ENCODE peak calls at places on chromosomes 12 and 14, in ten cellular contexts. W, F, Z, C, V, G, O, P, D and M are unnamed samples. For H3K4me1, the result is how much of the 10 kb centered on the place peaks cover.

GRCh38 chr14:30996892-30997659 is 28.4 kb upstream of the AP4S1 start:
- DNase-seq in V (no peak), D (no peak), C (no peak), Z (no peak), W (no peak), F (no peak), O (no peak), P (no peak), G (no peak), M (no peak)

GRCh38 chr12:117498880-117499279 is 137.5 kb upstream of the NOS1 start:
- DNase-seq in G (no peak), Z (no peak), D (no peak), V (no peak), W (no peak), F (no peak), P (no peak), C (no peak), O (no peak), M (no peak)

GRCh38 chr12:49928476-49928875 is 22.1 kb upstream of the AQP2 start:
- DNase-seq in F (no peak), G (no peak), P (no peak), V (no peak), C (no peak), O (no peak), W (no peak), Z (no peak), D (no peak), M (no peak)

GRCh38 chr14:54133896-54134295 is 177.3 kb upstream of the BMP4 start:
- DNase-seq in P (peak), D (no peak), W (peak), Z (no peak), G (no peak), F (no peak), O (no peak), V (no peak), C (peak), M (no peak)

GRCh38 chr12:117484901-117485300 is 123.5 kb upstream of the NOS1 start:
- DNase-seq in D (no peak), G (no peak), Z (no peak), C (no peak), W (no peak), V (no peak), F (no peak), O (no peak), P (no peak), M (no peak)

GRCh38 chr14:60648934-60649814 is at the start of gene SIX1:
- DNase-seq in G (peak), D (peak), Z (no peak), C (peak), W (peak), P (peak), O (peak), F (peak), V (peak), M (no peak)

GRCh38 chr12:58803893-58804292 is 116.4 kb downstream of the LRIG3 start:
- DNase-seq in G (peak), P (peak), W (no peak), F (no peak), C (no peak), O (no peak), V (no peak), Z (no peak), D (no peak), M (no peak)

GRCh38 chr12:93704122-93704521 is 26.9 kb downstream of the CRADD start:
- DNase-seq in P (no peak), C (no peak), Z (no peak), F (no peak), V (no peak), O (no peak), D (no peak), W (no peak), G (no peak), M (no peak)

GRCh38 chr14:96959992-96960391 is 162.8 kb downstream of the VRK1 start:
- DNase-seq in D (no peak), P (no peak), G (no peak), O (no peak), C (no peak), Z (no peak), W (no peak), V (no peak), F (no peak), M (no peak)

GRCh38 chr12:22729898-22730443 is 105.0 kb downstream of the ETNK1 start:
- DNase-seq in P (peak), O (peak), F (no peak), C (no peak), G (no peak), W (no peak), D (no peak), Z (no peak), V (no peak), M (no peak)

GRCh38 chr12:66085213-66085612 is 45.3 kb downstream of the LLPH start:
- DNase-seq in O (no peak), G (no peak), D (no peak), F (no peak), V (no peak), W (no peak), P (no peak), C (no peak), Z (no peak), M (no peak)

GRCh38 chr12:132872975-132873421 is 14.4 kb downstream of the CHFR start:
- DNase-seq in D (no peak), F (no peak), O (no peak), W (no peak), G (no peak), C (no peak), P (no peak), V (no peak), Z (no peak), M (no peak)

GRCh38 chr12:111574797-111575443 is 24.2 kb downstream of the ATXN2 start:
- DNase-seq in F (no peak), G (no peak), P (no peak), Z (no peak), V (no peak), C (no peak), W (no peak), D (no peak), O (no peak), M (no peak)

GRCh38 chr14:104361921-104362681 is 217.5 kb upstream of the C14orf180 start:
- DNase-seq in O (no peak), V (peak), D (peak), W (no peak), G (no peak), P (no peak), Z (no peak), F (no peak), C (peak), M (no peak)

GRCh38 chr12:67034110-67034879 is 234.9 kb upstream of the CAND1 start:
- DNase-seq in O (no peak), C (peak), G (no peak), D (peak), F (no peak), W (no peak), V (no peak), Z (no peak), P (peak), M (no peak)

GRCh38 chr12:126668538-126668937 is 1598.4 kb upstream of the TMEM132C start:
- DNase-seq in G (no peak), P (no peak), W (no peak), V (no peak), F (no peak), C (no peak), D (no peak), O (no peak), Z (no peak), M (no peak)

GRCh38 chr12:126668961-126669360 is 1598.0 kb upstream of the TMEM132C start:
- DNase-seq in O (no peak), F (no peak), P (no peak), W (no peak), D (no peak), V (no peak), Z (no peak), G (no peak), C (no peak), M (no peak)

GRCh38 chr12:126667340-126667739 is 1599.6 kb upstream of the TMEM132C start:
- DNase-seq in Z (no peak), W (no peak), C (no peak), O (no peak), P (no peak), D (no peak), G (no peak), V (no peak), F (no peak), M (no peak)

GRCh38 chr12:126663304-126664094 is 1598.3 kb downstream of the AACS start:
- DNase-seq in F (no peak), Z (no peak), P (no peak), G (no peak), C (no peak), D (no peak), V (no peak), W (peak), O (no peak), M (no peak)
- TF ChIP-seq CTCF in F (peak), Z (no peak), P (no peak), G (no peak), C (no peak), D (peak), V (no peak), W (no peak), O (peak), M (no peak)

GRCh38 chr12:70467908-70468733 is 102.0 kb downstream of the KCNMB4 start:
- DNase-seq in P (no peak), O (no peak), D (no peak), W (no peak), V (no peak), F (no peak), Z (no peak), G (no peak), C (no peak), M (no peak)
- TF ChIP-seq POLR2A in P (no peak), O (no peak), D (no peak), W (no peak), V (no peak), F (no peak), Z (no peak), G (no peak), C (no peak), M (no peak)

DNA sequence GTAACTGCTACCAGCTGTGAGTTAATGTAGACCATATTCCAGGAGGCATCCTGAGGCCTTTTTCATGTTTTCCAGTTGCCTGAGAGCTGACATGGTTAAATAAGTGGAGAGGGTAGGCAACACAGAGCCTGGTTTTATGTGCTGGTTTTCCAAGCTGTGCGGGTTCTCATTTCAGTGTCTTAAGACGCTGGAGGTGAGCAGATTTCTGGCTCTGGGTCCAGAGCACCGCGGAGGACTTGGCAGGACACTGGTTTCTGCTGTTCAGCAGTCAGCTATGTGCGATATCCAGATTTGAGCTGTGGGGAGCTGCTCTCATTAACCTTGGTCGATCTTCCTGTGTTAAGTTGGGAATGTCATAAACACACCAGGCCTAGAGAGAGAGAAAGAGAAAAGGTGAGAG is 680.8 kb downstream of the BCL11B start:
- DNase-seq in W (no peak), G (no peak), O (no peak), D (no peak), C (no peak), V (no peak), Z (no peak), P (no peak), F (no peak), M (no peak)
- H3K4me1 ChIP-seq in W (under half), G (under half), O (under half), D (under half), C (under half), V (under half), Z (under half), P (under half), F (under half), M (under half)

GRCh38 chr12:121956041-121956341 is 37.6 kb downstream of the CFAP251 start:
- DNase-seq in G (no peak), V (no peak), D (no peak), P (no peak), W (no peak), C (no peak), F (no peak), O (no peak), Z (no peak), M (no peak)

GRCh38 chr12:121953293-121953692 is 34.9 kb downstream of the CFAP251 start:
- DNase-seq in F (no peak), P (no peak), W (no peak), D (no peak), V (no peak), O (no peak), C (no peak), G (no peak), Z (no peak), M (no peak)

GRCh38 chr12:121957831-121958515 is 39.6 kb downstream of the CFAP251 start:
- DNase-seq in P (no peak), G (no peak), V (no peak), C (no peak), Z (no peak), O (no peak), W (no peak), D (no peak), F (no peak), M (no peak)

GRCh38 chr12:121953695-121954094 is 35.3 kb downstream of the CFAP251 start:
- DNase-seq in C (no peak), G (no peak), F (no peak), D (no peak), W (no peak), O (no peak), V (no peak), Z (no peak), P (no peak), M (no peak)

DNA sequence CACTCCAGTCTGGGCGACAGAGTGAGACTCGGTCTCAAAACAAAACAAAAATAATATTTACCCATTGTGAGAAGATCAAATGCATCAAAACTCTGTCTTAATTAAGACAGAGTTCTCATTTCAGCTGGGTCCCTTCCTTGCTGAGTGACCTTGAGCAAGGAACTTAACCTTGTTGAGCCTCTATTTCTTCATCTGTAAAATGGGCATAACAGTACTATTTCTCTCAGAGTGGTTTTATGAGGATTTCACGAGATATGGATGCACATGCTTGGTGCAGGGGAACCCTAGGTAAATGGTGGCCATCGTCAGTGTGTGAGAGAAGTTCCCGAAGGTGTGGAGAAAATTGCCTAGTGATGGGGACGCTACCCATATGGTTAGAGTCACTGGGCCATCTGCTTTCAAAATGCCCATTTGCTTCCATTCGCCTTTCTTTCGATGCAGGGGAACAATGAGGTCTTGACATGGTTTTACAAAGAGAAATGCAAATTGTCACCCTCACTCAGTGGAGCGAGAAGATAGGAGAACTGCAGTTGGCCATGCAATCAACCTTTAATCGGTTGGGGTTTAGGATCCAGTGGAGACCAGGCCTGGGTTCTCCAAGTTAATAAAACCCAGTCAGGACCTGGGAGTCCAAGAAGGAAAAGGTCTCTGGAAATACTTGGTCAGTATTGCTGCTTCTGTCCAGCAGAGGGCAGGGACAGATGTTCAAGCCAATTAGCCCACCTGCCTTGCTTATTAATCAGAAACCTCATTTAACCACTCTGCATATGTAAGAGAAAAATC is 37.1 kb downstream of the CFAP251 start:
- DNase-seq in C (no peak), O (peak), W (no peak), D (no peak), P (peak), Z (no peak), V (no peak), G (no peak), F (no peak), M (no peak)
- TF ChIP-seq CTCF in C (peak), O (peak), W (peak), D (peak), P (peak), Z (peak), V (no peak), G (peak), F (peak), M (peak)

GRCh38 chr14:92690171-92691011 is 58.0 kb downstream of the LGMN start:
- DNase-seq in G (no peak), O (peak), D (peak), P (peak), W (peak), Z (no peak), C (peak), V (no peak), F (no peak), M (no peak)
- TF ChIP-seq POLR2A in G (no peak), O (no peak), D (no peak), P (no peak), W (no peak), Z (no peak), C (no peak), V (no peak), F (no peak), M (no peak)

DNA sequence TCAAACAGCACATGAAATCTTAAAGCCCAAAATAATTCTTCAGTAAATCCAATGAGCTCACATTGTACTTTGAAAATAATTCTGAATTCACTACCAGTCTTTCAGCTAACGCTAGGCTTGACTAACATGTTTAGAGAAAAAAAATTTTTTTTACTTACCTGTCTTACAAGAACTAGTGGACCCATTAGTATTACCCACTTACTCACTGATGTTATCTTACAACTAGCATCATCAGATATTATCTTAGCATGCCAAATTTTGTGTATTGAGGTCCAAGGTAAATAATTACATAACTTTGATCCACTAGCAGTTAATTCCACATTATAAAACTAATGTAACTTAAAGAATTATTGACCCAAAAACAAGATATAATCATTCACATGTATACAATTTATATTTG is 62.7 kb downstream of the SLC41A2 start:
- DNase-seq in P (no peak), G (no peak), Z (no peak), F (no peak), O (no peak), V (no peak), W (no peak), D (no peak), C (no peak), M (no peak)
- H3K4me1 ChIP-seq in P (under half), G (under half), Z (under half), F (under half), O (under half), V (under half), W (under half), D (under half), C (under half), M (under half)

GRCh38 chr14:38723954-38724353 is 379.1 kb downstream of the SEC23A start:
- DNase-seq in G (no peak), V (no peak), P (no peak), C (no peak), F (no peak), Z (no peak), O (no peak), D (no peak), W (no peak), M (no peak)

GRCh38 chr14:38718519-38718918 is 384.5 kb downstream of the SEC23A start:
- DNase-seq in Z (no peak), P (no peak), V (no peak), W (no peak), O (peak), G (no peak), F (no peak), D (no peak), C (no peak), M (no peak)

GRCh38 chr14:38721822-38722431 is 381.1 kb downstream of the SEC23A start:
- DNase-seq in D (peak), P (peak), F (peak), C (peak), O (peak), W (peak), Z (peak), V (no peak), G (no peak), M (no peak)

GRCh38 chr14:38724621-38725020 is 378.4 kb downstream of the SEC23A start:
- DNase-seq in D (no peak), F (no peak), P (no peak), G (no peak), C (no peak), Z (no peak), W (no peak), V (no peak), O (no peak), M (no peak)

DNA sequence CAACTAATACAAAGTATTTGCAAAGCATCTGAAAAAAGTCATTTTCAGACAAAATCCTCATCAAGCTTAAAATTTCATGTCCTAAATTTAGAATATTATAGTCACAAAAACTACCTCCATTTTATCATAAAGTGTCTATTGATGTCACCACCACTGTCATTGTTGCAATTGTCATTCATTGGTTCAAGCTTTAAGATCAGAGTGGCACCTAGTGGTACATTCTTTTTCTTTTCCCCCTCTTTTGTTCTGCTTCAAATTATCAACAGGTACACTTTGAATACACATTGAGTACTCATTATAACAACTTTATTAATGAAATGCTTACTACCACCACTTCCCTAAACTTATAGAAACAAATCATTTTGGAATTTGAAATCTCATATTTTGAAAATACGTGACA is 379.8 kb downstream of the SEC23A start:
- DNase-seq in C (no peak), V (no peak), Z (no peak), P (no peak), O (no peak), W (no peak), G (no peak), F (no peak), D (no peak), M (no peak)
- TF ChIP-seq CTCF in C (no peak), V (no peak), Z (no peak), P (no peak), O (no peak), W (no peak), G (no peak), F (no peak), D (no peak), M (no peak)

DNA sequence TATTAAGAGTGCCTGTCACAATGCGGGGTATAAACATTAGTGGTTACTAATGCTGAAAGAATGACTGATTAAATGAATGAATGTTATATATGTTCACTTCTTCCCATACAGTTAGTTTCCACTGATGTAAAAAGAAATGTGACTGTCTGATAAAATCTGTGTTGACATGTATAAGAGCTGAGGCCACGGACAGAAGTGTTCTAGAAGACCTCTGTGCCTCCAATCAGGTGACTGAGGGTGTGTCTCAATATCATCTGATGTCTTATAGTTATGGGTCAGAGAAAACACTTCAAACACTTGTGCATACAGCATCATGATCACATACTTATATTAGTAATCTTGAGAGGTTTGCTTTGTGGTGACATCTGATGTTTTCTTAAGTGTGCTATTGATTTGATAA is 183.4 kb downstream of the TTC7B start:
- DNase-seq in Z (no peak), V (no peak), C (no peak), P (peak), D (no peak), O (no peak), F (no peak), G (no peak), W (no peak), M (no peak)
- TF ChIP-seq POLR2A in Z (no peak), V (no peak), C (no peak), P (no peak), D (no peak), O (no peak), F (no peak), G (no peak), W (no peak), M (no peak)

GRCh38 chr14:105479438-105480164 is 5.0 kb downstream of the CRIP2 start:
- DNase-seq in G (no peak), V (peak), D (no peak), P (no peak), W (no peak), Z (no peak), O (no peak), C (no peak), F (no peak), M (no peak)

GRCh38 chr14:105478624-105479305 is 4.1 kb downstream of the CRIP2 start:
- DNase-seq in O (no peak), F (no peak), C (no peak), P (no peak), G (no peak), V (peak), D (no peak), W (no peak), Z (no peak), M (no peak)

GRCh38 chr14:105476937-105477658 is 2.5 kb downstream of the CRIP2 start:
- DNase-seq in G (no peak), W (no peak), Z (no peak), F (peak), V (no peak), D (no peak), C (no peak), P (no peak), O (peak), M (no peak)

GRCh38 chr14:105475916-105476845 is 1.6 kb downstream of the CRIP2 start:
- DNase-seq in O (peak), F (peak), Z (no peak), G (no peak), C (peak), D (peak), P (peak), W (no peak), V (peak), M (no peak)

GRCh38 chr14:105477659-105478623 is 3.3 kb downstream of the CRIP2 start:
- DNase-seq in W (no peak), D (no peak), V (no peak), G (no peak), O (no peak), C (no peak), F (peak), Z (no peak), P (no peak), M (peak)
- H3K4me1 ChIP-seq in W (half or more), D (half or more), V (under half), G (half or more), O (under half), C (under half), F (half or more), Z (under half), P (under half), M (half or more)